ENCODE peak calls at places on chromosomes 11 and 22, in seven cellular contexts. D, J, F, T, C, W and E are unnamed samples.

GRCh38 chr22:28188480-28188879 is 269.4 kb upstream of the PITPNB start:
- DNase-seq in D (no peak), J (no peak), F (no peak), T (peak), C (no peak), W (no peak), E (no peak)

GRCh38 chr11:69034123-69034522 is 14.6 kb upstream of the TPCN2 start:
- DNase-seq in D (no peak), J (no peak), F (no peak), T (no peak), C (no peak), W (no peak), E (no peak)

GRCh38 chr11:33160587-33160986 is 693 bp downstream of the CSTF3 start:
- DNase-seq in D (no peak), J (no peak), F (no peak), T (no peak), C (no peak), W (no peak), E (no peak)

GRCh38 chr11:30917859-30918478 is 331.8 kb upstream of the MPPED2 start:
- DNase-seq in D (no peak), J (peak), F (no peak), T (no peak), C (no peak), W (no peak), E (no peak)

GRCh38 chr11:12674571-12674935 is 332 bp downstream of the TEAD1 start:
- DNase-seq in D (no peak), J (no peak), F (no peak), T (no peak), C (no peak), W (peak), E (no peak)

GRCh38 chr11:118607401-118608267 is at the start of gene PHLDB1:
- DNase-seq in D (peak), J (peak), F (no peak), T (peak), C (peak), W (peak), E (peak)

GRCh38 chr11:67022341-67022933 is 497 bp upstream of the SYT12 start:
- DNase-seq in D (no peak), J (no peak), F (no peak), T (no peak), C (no peak), W (no peak), E (no peak)

GRCh38 chr22:38272373-38273134 is at the start of gene TMEM184B:
- DNase-seq in D (peak), J (peak), F (peak), T (peak), C (peak), W (peak), E (no peak)

GRCh38 chr11:83057721-83058120 is 14.0 kb downstream of the RAB30 start:
- DNase-seq in D (no peak), J (no peak), F (no peak), T (no peak), C (no peak), W (no peak), E (no peak)

GRCh38 chr11:17783878-17784277 is 49.3 kb downstream of the KCNC1 start:
- DNase-seq in D (no peak), J (no peak), F (no peak), T (no peak), C (no peak), W (peak), E (no peak)

GRCh38 chr11:102802341-102802740 is 4.4 kb upstream of the MMP1 start:
- DNase-seq in D (no peak), J (no peak), F (no peak), T (no peak), C (no peak), W (no peak), E (no peak)

GRCh38 chr11:12770966-12771597 is 96.9 kb downstream of the TEAD1 start:
- DNase-seq in D (no peak), J (no peak), F (no peak), T (no peak), C (no peak), W (no peak), E (no peak)

GRCh38 chr11:36350137-36350513 is 54.0 kb downstream of the PRR5L start:
- DNase-seq in D (no peak), J (no peak), F (no peak), T (no peak), C (no peak), W (no peak), E (no peak)

GRCh38 chr11:113162590-113162961 is 151.8 kb upstream of the TTC12 start:
- DNase-seq in D (no peak), J (peak), F (no peak), T (no peak), C (no peak), W (no peak), E (no peak)

DNA sequence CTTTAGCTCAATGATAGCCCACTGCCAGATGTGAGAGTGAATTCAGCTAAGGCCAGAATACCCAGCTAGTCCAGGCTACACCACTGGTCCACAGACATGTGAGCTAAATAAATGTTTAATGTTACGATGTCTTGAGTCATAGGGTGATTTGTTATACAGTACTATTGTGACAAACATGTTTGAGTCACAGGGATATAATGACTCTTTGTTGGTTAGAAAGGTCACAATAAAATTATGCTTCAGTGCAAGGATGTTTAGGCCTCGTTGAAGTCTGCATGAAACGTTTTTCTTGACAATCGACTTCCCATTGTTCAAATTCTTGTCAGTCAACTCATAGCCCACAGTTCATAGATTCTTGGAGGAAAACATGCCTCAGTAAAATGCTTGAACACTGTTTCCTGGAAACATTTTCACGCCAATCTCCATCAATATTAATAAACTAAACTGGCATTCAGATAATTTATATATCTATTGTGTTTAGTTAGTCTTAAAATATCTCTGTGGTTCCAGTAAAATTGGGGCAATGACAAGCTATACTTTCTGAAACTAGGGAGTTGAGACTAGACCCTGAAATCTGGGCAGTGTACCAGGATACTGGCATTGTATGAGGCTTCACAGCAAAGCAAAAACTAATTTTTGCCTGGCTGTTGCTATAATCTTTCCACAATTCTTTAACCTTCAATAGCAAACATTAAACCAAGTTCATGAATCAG is 650.8 kb upstream of the KIRREL3 start:
- DNase-seq in D (no peak), J (no peak), F (no peak), T (no peak), C (no peak), W (no peak), E (no peak)
- TF ChIP-seq POLR2AphosphoS5 in D (no peak), J (no peak), F (no peak), T (no peak), C (no peak), W (no peak), E (no peak)

GRCh38 chr11:3855808-3856491 is 486 bp downstream of the STIM1 start:
- DNase-seq in D (peak), J (peak), F (no peak), T (peak), C (peak), W (peak), E (no peak)

GRCh38 chr11:3853935-3854659 is 1.4 kb upstream of the STIM1 start:
- DNase-seq in D (peak), J (no peak), F (no peak), T (no peak), C (peak), W (peak), E (peak)

GRCh38 chr11:3854660-3854976 is 846 bp upstream of the STIM1 start:
- DNase-seq in D (no peak), J (peak), F (no peak), T (no peak), C (no peak), W (no peak), E (no peak)

GRCh38 chr11:3854977-3855807 is at the start of gene STIM1:
- DNase-seq in D (peak), J (peak), F (peak), T (peak), C (peak), W (peak), E (peak)

GRCh38 chr11:3853545-3853842 is 2.0 kb upstream of the STIM1 start:
- DNase-seq in D (no peak), J (no peak), F (no peak), T (no peak), C (no peak), W (no peak), E (no peak)
- H3K27ac ChIP-seq in D (peak), J (peak), F (no peak), T (no peak), C (peak), W (no peak), E (peak)

GRCh38 chr11:62613275-62613864 is 313 bp downstream of the ROM1 start:
- DNase-seq in D (peak), J (no peak), F (no peak), T (no peak), C (no peak), W (peak), E (no peak)

GRCh38 chr11:62614275-62614674 is 1.2 kb downstream of the ROM1 start:
- DNase-seq in D (no peak), J (peak), F (no peak), T (no peak), C (no peak), W (no peak), E (no peak)

GRCh38 chr11:62610814-62611704 is 1.5 kb downstream of the EML3 start:
- DNase-seq in D (no peak), J (no peak), F (no peak), T (no peak), C (peak), W (no peak), E (no peak)

GRCh38 chr11:62611705-62612365 is 740 bp downstream of the EML3 start:
- DNase-seq in D (no peak), J (peak), F (peak), T (peak), C (peak), W (peak), E (no peak)

GRCh38 chr11:62612366-62613274 is at the start of the genes EML3 and ROM1:
- DNase-seq in D (peak), J (peak), F (peak), T (peak), C (peak), W (peak), E (no peak)
- TF ChIP-seq POLR2AphosphoS5 in D (no peak), J (no peak), F (no peak), T (no peak), C (peak), W (peak), E (peak)

GRCh38 chr11:79081441-79082124 is 359.2 kb downstream of the TENM4 start:
- DNase-seq in D (peak), J (no peak), F (no peak), T (no peak), C (no peak), W (no peak), E (no peak)
- H3K27ac ChIP-seq in D (no peak), J (no peak), F (no peak), T (no peak), C (no peak), W (no peak), E (no peak)

DNA sequence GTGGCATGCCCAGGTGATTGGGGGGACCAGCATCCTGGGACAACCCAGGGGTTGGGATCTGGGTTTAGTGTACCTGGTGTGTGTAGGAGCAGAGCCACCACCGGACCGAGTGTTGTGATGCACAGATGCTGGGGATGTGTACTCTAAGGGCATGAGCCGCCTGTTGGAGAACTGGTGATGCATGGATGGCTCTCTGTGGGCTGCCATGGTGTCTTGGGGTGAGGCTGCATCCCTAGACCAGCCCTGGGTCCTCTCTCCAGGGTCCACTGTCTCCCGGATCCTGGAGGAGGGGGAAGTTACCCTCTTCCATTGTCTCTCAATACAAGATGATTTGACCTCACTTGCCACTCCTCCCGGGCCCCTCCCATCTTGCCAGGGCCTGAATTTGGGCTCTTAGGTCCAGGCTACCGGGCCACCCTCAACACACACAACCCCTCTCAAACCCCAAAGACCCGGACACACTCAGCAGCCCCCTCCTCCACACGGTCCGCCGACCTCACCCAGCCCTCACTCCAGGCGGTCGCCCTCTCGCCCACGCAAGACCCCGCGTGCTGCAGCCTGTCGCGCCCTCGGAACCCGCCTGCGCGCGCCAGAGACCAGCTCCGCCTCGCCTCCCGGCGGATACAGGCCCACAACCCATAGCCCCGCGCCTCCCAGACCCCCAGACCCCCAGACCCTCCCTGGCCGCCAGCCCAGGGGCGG is 578 bp downstream of the LRRC75B start:
- DNase-seq in D (peak), J (no peak), F (no peak), T (peak), C (no peak), W (no peak), E (no peak)
- TF ChIP-seq POLR2AphosphoS5 in D (no peak), J (no peak), F (no peak), T (no peak), C (no peak), W (no peak), E (no peak)